ENCODE peak calls at places on chromosomes 3 and 15, in six cellular contexts. Y is naive thymus-derived CD8-positive, alpha-beta T cell; W is NCI-H1436; A is choroid plexus epithelial cell; K is heart right ventricle; M is NCI-H748 treated with DMSO at 0.1 percent for 48 hours. O is an unnamed sample.
A peak's percentile ranks its signal among the peaks of the same experiment; 100 is the strongest.

GRCh38 chr15:61404567-61404966 is 175.5 kb upstream of the RORA start:
- DNase-seq in W (no peak), A (no peak), K (no peak), Y (no peak), M (no peak), O (no peak)

GRCh38 chr3:149376728-149377407 is 581 bp downstream of the TM4SF1 start:
- DNase-seq in A (peak; percentile 56), W (no peak), M (no peak), K (peak; percentile 34), Y (no peak), O (no peak)

GRCh38 chr15:42955518-42955917 is 34.9 kb upstream of the TTBK2 start:
- DNase-seq in K (no peak), W (no peak), Y (no peak), A (peak; percentile 70), M (no peak), O (no peak)

GRCh38 chr15:60038111-60038521 is 34.0 kb downstream of the FOXB1 start:
- DNase-seq in W (no peak), K (no peak), A (no peak), Y (no peak), M (no peak), O (no peak)

GRCh38 chr3:127565711-127566110 is 24.8 kb downstream of the TPRA1 start:
- DNase-seq in A (no peak), K (no peak), Y (no peak), W (no peak), M (no peak), O (no peak)

GRCh38 chr3:129560269-129560787 is 17.4 kb downstream of the H1-8 start:
- DNase-seq in A (peak; percentile 47), Y (no peak), W (peak; percentile 49), M (no peak), K (peak; percentile 61), O (no peak)

GRCh38 chr3:105367063-105367405 is 325 bp downstream of the ALCAM start:
- DNase-seq in W (peak; percentile 49), K (no peak), A (no peak), Y (peak; percentile 16), M (no peak), O (no peak)

GRCh38 chr3:129689036-129689435 is 82.6 kb upstream of the PLXND1 start:
- DNase-seq in M (no peak), K (no peak), Y (no peak), W (no peak), A (no peak), O (no peak)

GRCh38 chr15:29566914-29567313 is 255.4 kb downstream of the TJP1 start:
- DNase-seq in M (no peak), W (no peak), A (no peak), K (no peak), Y (no peak), O (no peak)

GRCh38 chr3:73868688-73869315 is 244.1 kb upstream of the PDZRN3 start:
- DNase-seq in K (peak; percentile 29), A (peak; percentile 67), Y (no peak), M (peak; percentile 51), W (peak; percentile 7), O (peak; percentile 20)

GRCh38 chr3:42735609-42736008 is 33.0 kb upstream of the HHATL start:
- DNase-seq in W (no peak), A (no peak), Y (no peak), K (no peak), M (no peak), O (no peak)

GRCh38 chr3:190533511-190534282 is 19.8 kb downstream of the IL1RAP start:
- DNase-seq in Y (no peak), A (peak; percentile 76), W (no peak), M (no peak), K (peak; percentile 55), O (no peak)

GRCh38 chr3:23877324-23877980 is 39.3 kb downstream of the NKIRAS1 start:
- DNase-seq in A (peak; percentile 84), W (no peak), K (peak; percentile 32), Y (no peak), M (no peak), O (no peak)

GRCh38 chr3:10228248-10228950 is 19.9 kb upstream of the TATDN2 start:
- DNase-seq in Y (no peak), M (no peak), A (peak; percentile 36), K (no peak), W (no peak), O (no peak)

GRCh38 chr15:48682949-48683651 is 37.6 kb upstream of the FBN1 start:
- DNase-seq in W (no peak), K (no peak), A (peak; percentile 85), M (no peak), Y (no peak), O (no peak)

GRCh38 chr15:69160976-69161877 is 792 bp downstream of the GLCE start:
- DNase-seq in Y (peak; percentile 27), W (peak; percentile 35), A (peak; percentile 44), M (peak; percentile 22), K (peak; percentile 32), O (peak; percentile 35)

GRCh38 chr3:56869157-56869889 is 67.6 kb upstream of the ARHGEF3 start:
- DNase-seq in A (peak; percentile 75), Y (no peak), K (no peak), W (no peak), M (no peak), O (no peak)

GRCh38 chr3:197364410-197365071 is 66.1 kb upstream of the DLG1 start:
- DNase-seq in A (no peak), W (no peak), Y (no peak), K (no peak), M (no peak), O (no peak)

GRCh38 chr3:38643592-38643991 is 5.9 kb downstream of the SCN5A start:
- DNase-seq in W (no peak), Y (no peak), K (no peak), A (no peak), M (no peak), O (no peak)

GRCh38 chr15:85671156-85671555 is 123.6 kb downstream of the KLHL25 start:
- DNase-seq in A (peak; percentile 41), M (no peak), Y (no peak), K (no peak), W (no peak), O (no peak)

GRCh38 chr3:5731100-5731499 is 543.6 kb downstream of the EDEM1 start:
- DNase-seq in K (no peak), W (no peak), Y (no peak), M (no peak), A (no peak), O (no peak)

GRCh38 chr3:54681706-54682105 is 246.2 kb downstream of the LRTM1 start:
- DNase-seq in A (no peak), Y (no peak), K (no peak), M (no peak), W (no peak), O (no peak)